ENCODE peak calls at places on chromosomes 7 and 10, in nine cellular contexts. R is stomach, M is body of pancreas, C is NB4, P is heart left ventricle, O is A549, U is vagina, W is GM12891, J is uterus. A is an unnamed sample.

GRCh38 chr10:127122831-127123230 is 73.6 kb downstream of the INSYN2A start:
- DNase-seq in M (no peak), W (no peak), R (no peak), O (no peak), J (no peak), C (no peak), U (no peak), P (no peak), A (no peak)

GRCh38 chr7:55026867-55027490 is 8.2 kb downstream of the EGFR start:
- DNase-seq in U (no peak), O (no peak), P (no peak), C (no peak), J (peak; percentile 20), W (no peak), M (no peak), R (no peak), A (peak; percentile 88)

GRCh38 chr7:87154569-87154968 is 2.3 kb downstream of the DMTF1 start:
- DNase-seq in P (no peak), C (no peak), O (no peak), U (no peak), R (no peak), W (no peak), M (no peak), J (no peak), A (no peak)

GRCh38 chr7:30975257-30975899 is 11.6 kb downstream of the GHRHR start:
- DNase-seq in R (peak; percentile 18), U (peak; percentile 58), J (no peak), W (no peak), C (no peak), P (no peak), M (no peak), O (no peak), A (no peak)

GRCh38 chr7:89238156-89238555 is 442.6 kb upstream of the TEX47 start:
- DNase-seq in O (no peak), R (no peak), C (no peak), P (no peak), J (no peak), W (no peak), M (no peak), U (no peak), A (no peak)

GRCh38 chr10:78419481-78420265 is 386.0 kb downstream of the RPS24 start:
- DNase-seq in W (no peak), R (peak; percentile 19), C (peak; percentile 12), P (no peak), O (no peak), U (no peak), M (no peak), J (no peak), A (no peak)

GRCh38 chr7:3897430-3898385 is 596.7 kb downstream of the SDK1 start:
- DNase-seq in M (peak; percentile 57), W (peak; percentile 20), P (no peak), R (peak; percentile 34), U (no peak), J (no peak), C (peak; percentile 59), O (peak; percentile 36), A (peak; percentile 74)

GRCh38 chr10:60960031-60960430 is 16.0 kb upstream of the RHOBTB1 start:
- DNase-seq in O (no peak), J (no peak), W (no peak), U (no peak), C (no peak), M (no peak), R (no peak), P (no peak), A (no peak)

GRCh38 chr10:89158446-89158845 is 48.7 kb downstream of the CH25H start:
- DNase-seq in R (no peak), C (no peak), J (no peak), U (no peak), M (no peak), P (no peak), O (no peak), W (no peak), A (no peak)

GRCh38 chr7:68684246-68684850 is 913.9 kb upstream of the AUTS2 start:
- DNase-seq in R (no peak), C (no peak), J (no peak), P (no peak), U (no peak), W (no peak), O (no peak), M (no peak), A (no peak)

GRCh38 chr10:119199231-119199992 is 8.0 kb upstream of the GRK5 start:
- DNase-seq in P (peak; percentile 74), J (peak; percentile 63), C (peak; percentile 86), R (peak; percentile 64), U (no peak), O (peak; percentile 68), W (no peak), M (peak; percentile 75), A (no peak)

GRCh38 chr7:2048006-2048405 is 184.7 kb downstream of the MAD1L1 start:
- DNase-seq in C (no peak), U (no peak), J (no peak), M (no peak), O (no peak), R (no peak), P (peak; percentile 11), W (no peak), A (no peak)

GRCh38 chr10:11355625-11356024 is 255.8 kb downstream of the USP6NL start:
- DNase-seq in R (no peak), W (no peak), P (no peak), M (no peak), J (peak; percentile 23), C (no peak), O (no peak), U (no peak), A (no peak)

GRCh38 chr10:11358046-11358445 is 253.4 kb downstream of the USP6NL start:
- DNase-seq in W (no peak), U (no peak), C (peak; percentile 33), P (no peak), J (no peak), O (no peak), R (no peak), M (no peak), A (no peak)

GRCh38 chr10:11359849-11360248 is 251.6 kb downstream of the USP6NL start:
- DNase-seq in U (no peak), W (no peak), M (no peak), R (no peak), J (no peak), O (no peak), P (no peak), C (no peak), A (no peak)

GRCh38 chr10:11358923-11359560 is 252.4 kb downstream of the USP6NL start:
- DNase-seq in W (no peak), J (no peak), M (no peak), R (no peak), U (no peak), O (no peak), C (no peak), P (no peak), A (no peak)

DNA sequence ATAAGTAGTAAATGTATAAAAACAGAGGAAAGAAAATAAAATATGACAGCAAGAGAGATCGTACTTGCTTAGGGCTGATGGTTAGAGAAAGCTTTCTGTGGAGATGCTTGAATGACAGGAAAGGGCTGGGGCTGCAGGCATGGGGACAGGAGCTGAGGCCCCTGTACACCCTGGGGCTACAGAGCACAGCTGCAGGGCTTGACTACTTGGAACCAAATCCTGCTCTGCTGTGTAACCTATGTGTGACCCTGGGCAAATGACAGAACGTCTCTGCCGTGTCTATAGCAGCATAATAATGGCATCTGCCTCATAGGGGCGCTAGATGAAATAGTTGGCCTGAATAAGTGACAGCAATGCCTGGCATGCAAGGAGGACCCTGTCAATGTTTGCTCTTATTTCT is 254.1 kb downstream of the USP6NL start:
- DNase-seq in C (no peak), W (no peak), M (no peak), U (no peak), J (no peak), P (no peak), R (no peak), O (no peak), A (no peak)
- TF ChIP-seq POLR2A in C (no peak), W (no peak), M (no peak), U (no peak), J (no peak), P (no peak), R (no peak), O (no peak), A (no peak)

DNA sequence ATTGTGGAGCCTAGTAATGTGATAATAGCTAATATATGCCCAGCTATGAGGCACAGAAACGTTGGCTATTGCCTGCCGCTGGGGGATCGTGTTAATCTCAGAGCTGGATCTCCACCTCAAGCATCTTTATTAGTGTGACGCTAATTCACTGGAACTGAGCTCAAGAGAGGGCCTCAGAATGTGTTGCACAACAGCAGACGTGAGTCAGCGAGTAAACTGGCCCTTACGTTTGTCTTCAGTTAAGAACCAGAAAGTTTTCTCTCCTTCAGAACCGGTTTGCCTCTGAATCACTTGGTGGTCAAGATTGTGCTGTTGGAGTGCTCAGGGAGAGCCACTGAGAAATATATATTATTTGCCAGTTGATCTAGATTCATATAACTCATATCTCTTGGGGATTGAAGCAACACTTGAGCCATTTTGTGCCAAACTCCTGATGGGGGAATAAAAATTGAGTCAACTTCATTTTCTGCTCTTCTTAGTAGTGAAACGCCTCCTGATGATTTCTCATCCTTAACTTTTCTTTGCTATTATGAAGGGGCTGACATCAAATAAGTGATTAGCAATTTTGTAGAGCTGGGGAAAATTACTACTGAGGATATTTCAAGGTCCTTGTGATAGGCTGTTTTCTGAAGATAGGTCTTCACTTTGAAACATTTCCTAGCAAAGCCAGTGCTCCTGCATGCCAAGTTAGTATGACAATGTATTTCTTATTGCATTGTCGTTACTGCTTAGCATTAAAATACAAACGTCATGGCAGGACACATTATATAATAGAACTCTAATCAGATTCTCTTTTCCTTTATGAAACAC is 22.3 kb downstream of the BZW2 start:
- DNase-seq in O (peak; percentile 88), R (peak; percentile 71), P (peak; percentile 63), C (peak; percentile 99), J (peak; percentile 77), W (no peak), M (peak; percentile 42), U (peak; percentile 98), A (no peak)
- TF ChIP-seq POLR2A in O (no peak), R (no peak), P (no peak), C (no peak), J (no peak), W (no peak), M (no peak), U (no peak), A (no peak)

GRCh38 chr7:151247611-151248176 is 800 bp downstream of the SMARCD3 start:
- DNase-seq in M (no peak), J (no peak), W (no peak), U (no peak), O (peak; percentile 36), C (no peak), R (no peak), P (no peak), A (no peak)
- TF ChIP-seq POLR2A in M (no peak), J (no peak), W (no peak), U (no peak), O (no peak), C (no peak), R (no peak), P (no peak), A (no peak)

DNA sequence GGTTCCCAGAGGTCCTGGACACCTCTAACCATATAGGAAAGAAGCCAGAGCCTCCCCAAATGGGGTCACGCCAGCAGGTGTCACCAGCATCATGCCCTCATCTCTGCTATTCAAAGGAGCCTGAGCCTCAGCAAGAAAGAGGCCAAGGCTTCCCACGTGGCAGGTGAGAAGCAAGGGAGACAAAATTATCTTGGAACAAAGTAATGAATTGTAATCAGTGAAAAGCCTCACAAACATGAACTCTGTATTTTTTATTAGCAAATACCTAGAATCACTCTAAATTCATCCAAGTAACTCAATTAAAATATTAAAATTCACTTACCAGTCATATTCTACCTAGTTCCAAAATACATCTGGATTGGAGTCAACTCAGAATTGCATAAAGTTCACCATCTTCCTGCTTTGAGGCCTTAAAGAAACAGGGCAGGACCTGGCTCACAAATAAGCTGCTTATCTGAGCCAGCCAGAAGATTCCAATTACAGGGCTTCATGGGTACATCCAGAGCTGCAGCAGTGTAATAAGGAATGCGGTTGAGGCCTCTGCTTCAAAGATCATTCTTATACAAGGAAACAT is 68.7 kb downstream of the SGMS1 start:
- DNase-seq in W (no peak), C (no peak), R (no peak), J (no peak), U (no peak), P (no peak), O (no peak), M (peak; percentile 46), A (no peak)
- TF ChIP-seq POLR2A in W (no peak), C (no peak), R (no peak), J (no peak), U (no peak), P (no peak), O (no peak), M (no peak), A (no peak)